ENCODE peak calls at places on chromosomes 4 and X, in eight cellular contexts. N is HEK293T; Z is HT1080; T is kidney glomerular epithelial cell; D is T47D; I is right lobe of liver; L is putamen; M is activated T-cell treated with anti-CD3 and anti-CD28 coated beads, Interleukin-2, amount 50 U/mL, for 1 hour. E is an unnamed sample.

GRCh38 chrX:28582494-28582893 is 4.8 kb upstream of the IL1RAPL1 start:
- DNase-seq in N (no peak), Z (no peak), T (no peak), D (no peak), I (no peak), L (no peak), M (no peak), E (no peak)

GRCh38 chrX:10579753-10580060 is 40.7 kb downstream of the MID1 start:
- DNase-seq in N (no peak), Z (peak), T (peak), D (no peak), I (no peak), L (no peak), M (no peak), E (peak)

GRCh38 chr4:27084685-27085356 is 224.2 kb downstream of the STIM2 start:
- DNase-seq in N (peak), Z (peak), T (no peak), D (no peak), I (no peak), L (peak), M (peak), E (peak)

GRCh38 chr4:38509551-38509950 is 154.4 kb upstream of the KLF3 start:
- DNase-seq in N (no peak), Z (no peak), T (no peak), D (no peak), I (no peak), L (no peak), M (peak), E (no peak)

GRCh38 chrX:45710081-45710801 is 509.6 kb upstream of the DIPK2B start:
- DNase-seq in N (no peak), Z (peak), T (peak), D (no peak), I (no peak), L (no peak), M (no peak), E (peak)

GRCh38 chr4:39732728-39733127 is 34.8 kb downstream of the UBE2K start:
- DNase-seq in N (no peak), Z (peak), T (peak), D (no peak), I (no peak), L (no peak), M (no peak), E (peak)

GRCh38 chr4:177308125-177308524 is 1.5 kb upstream of the NEIL3 start:
- DNase-seq in N (no peak), Z (no peak), T (peak), D (no peak), I (no peak), L (no peak), M (no peak), E (peak)

GRCh38 chr4:51885371-51885770 is 42.4 kb downstream of the DCUN1D4 start:
- DNase-seq in N (peak), Z (peak), T (peak), D (peak), I (no peak), L (no peak), M (no peak), E (peak)

GRCh38 chr4:127870688-127871087 is 10.0 kb upstream of the PLK4 start:
- DNase-seq in N (no peak), Z (peak), T (no peak), D (peak), I (no peak), L (no peak), M (no peak), E (peak)

GRCh38 chr4:178823673-178824072 is 1381.4 kb upstream of the AGA start:
- DNase-seq in N (no peak), Z (peak), T (no peak), D (no peak), I (no peak), L (no peak), M (no peak), E (peak)

GRCh38 chr4:13865871-13866669 is 238.5 kb upstream of the BOD1L1 start:
- DNase-seq in N (no peak), Z (peak), T (no peak), D (no peak), I (no peak), L (no peak), M (no peak), E (peak)

GRCh38 chr4:74267998-74268606 is 40.2 kb upstream of the EPGN start:
- DNase-seq in N (no peak), Z (peak), T (peak), D (no peak), I (no peak), L (no peak), M (no peak), E (peak)

GRCh38 chr4:147954850-147955249 is 223.0 kb downstream of the ARHGAP10 start:
- DNase-seq in N (no peak), Z (no peak), T (no peak), D (no peak), I (no peak), L (no peak), M (no peak), E (no peak)

GRCh38 chr4:77699731-77700210 is 94.2 kb downstream of the CXCL13 start:
- DNase-seq in N (peak), Z (peak), T (peak), D (peak), I (no peak), L (no peak), M (no peak), E (peak)

GRCh38 chr4:122450847-122451246 is 5.7 kb downstream of the IL2 start:
- DNase-seq in N (peak), Z (peak), T (no peak), D (peak), I (no peak), L (no peak), M (peak), E (peak)

GRCh38 chrX:80808854-80809493 is 703 bp downstream of the BRWD3 start:
- DNase-seq in N (no peak), Z (no peak), T (no peak), D (no peak), I (no peak), L (peak), M (peak), E (peak)

GRCh38 chrX:11111947-11112346 is 815 bp downstream of the HCCS start:
- DNase-seq in N (no peak), Z (no peak), T (no peak), D (no peak), I (no peak), L (no peak), M (no peak), E (no peak)

GRCh38 chrX:107574054-107574683 is 54.1 kb upstream of the PRPS1 start:
- DNase-seq in N (no peak), Z (peak), T (no peak), D (no peak), I (no peak), L (no peak), M (no peak), E (peak)

GRCh38 chrX:40154853-40155616 is 57.3 kb upstream of the BCOR start:
- DNase-seq in N (no peak), Z (no peak), T (no peak), D (peak), I (peak), L (no peak), M (no peak), E (peak)

GRCh38 chr4:67452100-67452887 is 93.0 kb downstream of the CENPC start:
- DNase-seq in N (no peak), Z (no peak), T (no peak), D (no peak), I (no peak), L (no peak), M (no peak), E (no peak)

GRCh38 chrX:6029014-6029413 is 199.7 kb downstream of the NLGN4X start:
- DNase-seq in N (no peak), Z (no peak), T (no peak), D (peak), I (no peak), L (no peak), M (no peak), E (no peak)

GRCh38 chr4:140807491-140808257 is 51.5 kb upstream of the TBC1D9 start:
- DNase-seq in N (no peak), Z (no peak), T (no peak), D (no peak), I (no peak), L (peak), M (no peak), E (no peak)

GRCh38 chr4:153079824-153080486 is 124.3 kb upstream of the TRIM2 start:
- DNase-seq in N (no peak), Z (no peak), T (no peak), D (no peak), I (no peak), L (no peak), M (no peak), E (no peak)

GRCh38 chr4:87133183-87133582 is 87.2 kb downstream of the KLHL8 start:
- DNase-seq in N (no peak), Z (no peak), T (no peak), D (no peak), I (no peak), L (no peak), M (no peak), E (no peak)

GRCh38 chr4:178347091-178347490 is 904.9 kb upstream of the AGA start:
- DNase-seq in N (no peak), Z (no peak), T (no peak), D (no peak), I (no peak), L (no peak), M (no peak), E (no peak)

GRCh38 chrX:15877380-15877779 is 22.8 kb upstream of the AP1S2 start:
- DNase-seq in N (no peak), Z (peak), T (no peak), D (no peak), I (no peak), L (no peak), M (no peak), E (peak)

GRCh38 chr4:139528377-139529005 is 27.5 kb downstream of the SETD7 start:
- DNase-seq in N (no peak), Z (peak), T (no peak), D (no peak), I (no peak), L (no peak), M (no peak), E (peak)

GRCh38 chrX:12223650-12224049 is 85.4 kb downstream of the FRMPD4 start:
- DNase-seq in N (no peak), Z (peak), T (no peak), D (no peak), I (no peak), L (no peak), M (no peak), E (peak)

E was measured in ELR.